ENCODE peak calls at places on chromosomes 16 and 17, in nine cellular contexts. V is keratinocyte, U is pancreas, R is foreskin keratinocyte, B is PC-9, Q is aorta, K is IMR-90, H is lung, L is mesendoderm. S is an unnamed sample.
A peak's percentile ranks its signal among the peaks of the same experiment; 100 is the strongest.

GRCh38 chr17:75160211-75160610 is 5.9 kb upstream of the JPT1 start:
- DNase-seq in B (no peak), U (no peak), L (no peak), V (no peak), H (no peak), K (no peak), Q (no peak), R (no peak), S (no peak)

GRCh38 chr16:31181102-31181830 is 1.3 kb downstream of the FUS start:
- DNase-seq in U (peak; percentile 63), V (no peak), K (peak; percentile 44), L (peak; percentile 41), B (peak; percentile 31), R (no peak), H (peak; percentile 33), Q (peak; percentile 82), S (no peak)

GRCh38 chr17:79760197-79760906 is 17.6 kb upstream of the CBX2 start:
- DNase-seq in U (peak; percentile 37), L (no peak), B (no peak), H (no peak), V (no peak), Q (peak; percentile 51), K (no peak), R (no peak), S (no peak)

GRCh38 chr17:28956861-28957260 is 5.5 kb upstream of the PHF12 start:
- DNase-seq in U (no peak), Q (peak; percentile 39), H (no peak), B (no peak), R (no peak), K (no peak), V (no peak), L (no peak), S (no peak)

GRCh38 chr17:81392909-81393654 is 2.2 kb upstream of the BAHCC1 start:
- DNase-seq in K (no peak), L (peak; percentile 54), V (no peak), B (no peak), U (peak; percentile 86), Q (no peak), H (no peak), R (no peak), S (no peak)

GRCh38 chr17:13833921-13834320 is 232.2 kb upstream of the HS3ST3A1 start:
- DNase-seq in Q (no peak), K (peak; percentile 4), R (no peak), U (no peak), V (no peak), L (no peak), H (no peak), B (no peak), S (no peak)

GRCh38 chr16:82603784-82604411 is 22.9 kb upstream of the CDH13 start:
- DNase-seq in U (no peak), R (no peak), B (no peak), L (peak; percentile 73), Q (peak; percentile 78), H (no peak), K (peak; percentile 73), V (no peak), S (no peak)

GRCh38 chr16:9012848-9013507 is 49.3 kb upstream of the USP7 start:
- DNase-seq in L (peak; percentile 87), R (no peak), U (peak; percentile 53), B (no peak), H (no peak), K (no peak), V (no peak), Q (peak; percentile 77), S (no peak)

GRCh38 chr16:2256531-2257140 is 5.2 kb upstream of the ECI1 start:
- DNase-seq in H (no peak), B (no peak), Q (no peak), R (no peak), U (peak; percentile 20), L (no peak), V (no peak), K (no peak), S (no peak)

GRCh38 chr17:2054262-2054739 is 602 bp upstream of the HIC1 start:
- DNase-seq in H (no peak), R (no peak), V (no peak), L (peak; percentile 42), U (peak; percentile 77), Q (no peak), B (peak; percentile 56), K (peak; percentile 55), S (no peak)

GRCh38 chr17:71436479-71436878 is 684.3 kb upstream of the SOX9 start:
- DNase-seq in L (no peak), Q (no peak), U (no peak), R (no peak), B (no peak), V (no peak), H (no peak), K (no peak), S (no peak)

GRCh38 chr17:20073056-20073979 is 64.2 kb downstream of the SPECC1 start:
- DNase-seq in V (no peak), K (peak; percentile 10), B (no peak), H (peak; percentile 49), R (no peak), L (no peak), U (no peak), Q (peak; percentile 85), S (no peak)

DNA sequence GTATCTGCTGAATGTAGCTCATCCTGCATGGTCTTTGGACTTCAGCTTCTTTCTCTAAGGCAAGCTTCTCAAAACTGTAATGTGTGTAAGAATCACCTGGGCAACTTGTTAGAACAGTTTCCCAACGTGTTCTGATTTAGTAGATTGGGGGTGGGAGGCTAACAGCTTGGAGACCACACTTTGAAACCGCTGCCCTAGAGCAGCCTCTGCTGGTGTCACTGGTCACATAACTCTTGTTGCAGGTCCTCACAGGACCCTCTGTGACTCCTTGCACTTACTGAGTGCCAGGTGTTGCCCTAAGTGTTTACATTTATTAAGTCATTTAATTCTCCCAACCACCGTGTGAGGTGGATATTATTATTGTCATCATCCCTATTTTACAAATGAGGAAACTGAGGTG is 9.9 kb downstream of the SLC35G3 start:
- DNase-seq in K (no peak), R (no peak), B (no peak), L (no peak), U (no peak), H (no peak), Q (no peak), V (no peak), S (no peak)
- H3K27me3 ChIP-seq in K (peaks cover 8% of the 10 kb centered on the region), R (peaks cover 3% of the 10 kb centered on the region), B (peaks cover 60% of the 10 kb centered on the region), L (no peaks in the 10 kb centered on the region), U (no peaks in the 10 kb centered on the region), H (no peaks in the 10 kb centered on the region), Q (no peaks in the 10 kb centered on the region), V (no peaks in the 10 kb centered on the region), S (no peaks in the 10 kb centered on the region)

DNA sequence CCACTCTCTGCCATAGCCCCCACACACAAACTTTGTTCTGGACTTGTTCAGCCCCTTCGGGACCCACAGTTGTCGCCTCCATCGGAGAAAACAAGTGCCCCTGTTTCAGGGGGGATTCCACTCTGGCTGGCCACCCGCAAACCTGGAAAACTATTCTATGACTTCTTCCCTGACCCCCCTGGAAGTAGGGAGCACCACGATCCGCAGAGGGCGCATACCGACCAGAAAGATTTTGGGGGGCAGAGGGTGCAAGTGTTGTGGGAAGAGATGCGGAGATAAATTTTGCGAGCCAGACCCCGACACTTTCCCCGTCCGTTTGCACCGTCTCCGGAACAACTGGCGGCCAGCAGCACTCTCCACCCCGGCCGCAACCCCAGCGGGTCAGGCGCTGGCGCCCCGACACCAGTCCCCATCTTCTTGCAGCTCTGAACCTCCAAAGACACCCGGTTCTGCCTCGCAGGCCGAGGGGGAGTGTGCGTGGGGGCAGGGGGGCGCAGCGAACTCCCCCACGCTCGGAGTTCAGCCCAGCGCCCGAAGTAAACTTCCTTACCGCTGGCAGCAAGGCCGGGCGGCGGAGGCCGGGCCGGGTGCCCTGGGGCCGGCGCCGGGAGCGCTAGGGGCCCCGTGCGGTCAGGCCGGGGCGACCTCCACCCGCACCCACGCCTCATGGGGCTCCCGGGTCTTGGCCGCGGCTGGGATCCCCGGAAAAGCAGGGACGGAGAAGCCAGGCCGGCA is 744 bp downstream of the SALL1 start:
- DNase-seq in B (no peak), V (no peak), Q (no peak), L (no peak), K (no peak), H (no peak), U (peak; percentile 72), R (no peak), S (no peak)
- H3K27me3 ChIP-seq in B (peaks cover 2% of the 10 kb centered on the region), V (peaks cover 86% of the 10 kb centered on the region), Q (no peaks in the 10 kb centered on the region), L (no peaks in the 10 kb centered on the region), K (peaks cover 2% of the 10 kb centered on the region), H (peaks cover 36% of the 10 kb centered on the region), U (no peaks in the 10 kb centered on the region), R (peaks cover 98% of the 10 kb centered on the region), S (no peaks in the 10 kb centered on the region)

DNA sequence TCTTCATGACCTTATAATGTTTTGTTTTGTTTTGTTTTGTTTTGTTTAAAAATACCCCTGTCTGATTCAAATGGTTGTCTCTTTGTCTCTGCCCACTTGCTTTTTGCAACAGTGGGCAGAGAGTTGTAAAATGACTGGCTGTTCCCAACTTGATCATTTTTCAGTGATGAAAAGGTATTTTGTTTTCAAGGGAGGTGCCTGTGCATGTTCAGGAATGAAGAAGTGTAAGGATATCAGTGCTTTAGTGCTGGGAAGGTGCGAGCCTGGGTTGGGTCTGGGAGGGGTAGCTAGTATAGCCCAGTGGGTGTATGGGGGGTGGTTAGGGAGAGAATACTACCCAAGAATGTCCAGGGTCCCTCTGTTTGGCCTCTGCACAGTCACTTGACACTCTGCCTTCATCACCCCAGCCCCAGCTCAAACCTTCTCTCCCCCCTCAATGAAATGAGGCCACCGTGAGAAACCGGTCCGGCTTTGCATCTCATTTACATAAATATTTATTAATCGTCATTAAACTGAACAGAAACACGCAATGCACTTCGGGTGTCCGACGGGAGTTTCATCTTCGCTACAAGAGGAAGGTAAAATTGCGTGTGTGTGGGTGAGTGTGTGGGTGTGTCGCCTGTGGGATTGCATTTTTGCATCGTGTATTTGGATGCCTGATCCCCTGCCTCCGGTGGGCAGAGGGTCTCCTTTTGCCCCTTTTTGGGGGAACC is 4.3 kb downstream of the NEUROD2 start:
- DNase-seq in H (no peak), B (no peak), U (no peak), R (peak; percentile 61), Q (no peak), L (no peak), K (no peak), V (no peak), S (no peak)
- H3K27me3 ChIP-seq in H (peaks cover 27% of the 10 kb centered on the region), B (peaks cover 86% of the 10 kb centered on the region), U (peaks cover 7% of the 10 kb centered on the region), R (peaks cover 100% of the 10 kb centered on the region), Q (no peaks in the 10 kb centered on the region), L (peaks cover 92% of the 10 kb centered on the region), K (peaks cover 98% of the 10 kb centered on the region), V (peaks cover 89% of the 10 kb centered on the region), S (peaks cover 99% of the 10 kb centered on the region)

GRCh38 chr16:5065368-5065767 is 388 bp downstream of the C16orf89 start:
- DNase-seq in R (no peak), H (peak; percentile 43), Q (peak; percentile 64), V (no peak), U (no peak), K (no peak), L (no peak), B (no peak), S (no peak)

GRCh38 chr16:5066511-5066910 is 755 bp upstream of the C16orf89 start:
- DNase-seq in R (no peak), B (no peak), L (no peak), K (no peak), H (no peak), Q (peak; percentile 25), U (no peak), V (no peak), S (no peak)

GRCh38 chr16:5062790-5063765 is 2.7 kb downstream of the C16orf89 start:
- DNase-seq in H (no peak), R (no peak), K (no peak), U (no peak), L (peak; percentile 20), Q (peak; percentile 59), B (no peak), V (no peak), S (no peak)

GRCh38 chr16:5064915-5065314 is 841 bp downstream of the C16orf89 start:
- DNase-seq in Q (peak; percentile 22), B (no peak), K (peak; percentile 24), H (peak; percentile 87), V (no peak), L (no peak), R (no peak), U (no peak), S (no peak)

GRCh38 chr16:5065813-5066212 is at the start of gene C16orf89:
- DNase-seq in R (no peak), V (no peak), Q (peak; percentile 73), L (no peak), H (peak; percentile 78), K (no peak), U (no peak), B (no peak), S (no peak)
- H3K27me3 ChIP-seq in R (peaks cover 9% of the 10 kb centered on the region), V (peaks cover 5% of the 10 kb centered on the region), Q (no peaks in the 10 kb centered on the region), L (no peaks in the 10 kb centered on the region), H (no peaks in the 10 kb centered on the region), K (peaks cover 19% of the 10 kb centered on the region), U (no peaks in the 10 kb centered on the region), B (peaks cover 55% of the 10 kb centered on the region), S (peaks cover 20% of the 10 kb centered on the region)

S was measured in kidney epithelial cell.